ENCODE peak calls at places on chromosome 21, in six cellular contexts. C is uterus, B is cardiac fibroblast, I is B cell, G is foreskin fibroblast, N is glutamatergic neuron. X is an unnamed sample.

GRCh38 chr21:42570841-42571387 is 57.3 kb downstream of the SLC37A1 start:
- DNase-seq in B (no peak), N (peak), G (no peak), I (no peak), C (peak), X (no peak)

GRCh38 chr21:44761747-44762208 is 39.8 kb downstream of the UBE2G2 start:
- DNase-seq in C (no peak), I (no peak), N (no peak), B (no peak), G (no peak), X (no peak)

GRCh38 chr21:40053007-40053406 is 185.8 kb downstream of the PCP4 start:
- DNase-seq in I (no peak), G (no peak), B (no peak), C (peak), N (no peak), X (no peak)

GRCh38 chr21:15422761-15423160 is 307.0 kb upstream of the USP25 start:
- DNase-seq in I (no peak), N (no peak), B (peak), G (no peak), C (no peak), X (no peak)

GRCh38 chr21:28516996-28517592 is 475.6 kb downstream of the LTN1 start:
- DNase-seq in B (peak), N (peak), I (peak), G (peak), C (peak), X (no peak)

GRCh38 chr21:42840411-42841155 is 38.8 kb downstream of the WDR4 start:
- DNase-seq in B (no peak), C (peak), I (peak), N (no peak), G (no peak), X (peak)

GRCh38 chr21:34029724-34030528 is 43.5 kb upstream of the MRPS6 start:
- DNase-seq in B (peak), G (peak), C (peak), I (no peak), N (peak), X (no peak)

GRCh38 chr21:39867198-39867650 is at the start of gene PCP4:
- DNase-seq in N (peak), I (no peak), G (peak), B (peak), C (peak), X (peak)

GRCh38 chr21:29005696-29006095 is 13.0 kb upstream of the LTN1 start:
- DNase-seq in I (no peak), C (no peak), G (peak), N (no peak), B (no peak), X (no peak)

GRCh38 chr21:35840197-35840799 is 220.0 kb downstream of the SETD4 start:
- DNase-seq in I (peak), C (peak), N (peak), G (peak), B (peak), X (no peak)

GRCh38 chr21:17200250-17200649 is 312.6 kb upstream of the CXADR start:
- DNase-seq in I (no peak), N (no peak), B (no peak), C (no peak), G (no peak), X (no peak)

GRCh38 chr21:44322621-44323325 is 16.4 kb downstream of the CFAP410 start:
- DNase-seq in C (no peak), I (no peak), B (no peak), N (no peak), G (no peak), X (no peak)

GRCh38 chr21:31710586-31710985 is 21.3 kb downstream of the SCAF4 start:
- DNase-seq in I (no peak), C (no peak), G (peak), B (peak), N (no peak), X (no peak)

GRCh38 chr21:29870814-29871213 is 69.0 kb downstream of the GRIK1 start:
- DNase-seq in G (no peak), I (no peak), C (no peak), B (no peak), N (no peak), X (no peak)

GRCh38 chr21:43758132-43758619 is 17.9 kb downstream of the CSTB start:
- DNase-seq in G (peak), B (peak), N (peak), C (peak), I (no peak), X (no peak)

GRCh38 chr21:17612023-17612564 is 607 bp downstream of the BTG3 start:
- DNase-seq in I (no peak), N (peak), C (peak), B (peak), G (peak), X (peak)

GRCh38 chr21:42424848-42425602 is 21.3 kb downstream of the UBASH3A start:
- DNase-seq in G (no peak), I (peak), B (no peak), N (no peak), C (no peak), X (no peak)

GRCh38 chr21:16532841-16533240 is 803.1 kb downstream of the USP25 start:
- DNase-seq in G (peak), I (no peak), B (peak), N (no peak), C (no peak), X (no peak)

DNA sequence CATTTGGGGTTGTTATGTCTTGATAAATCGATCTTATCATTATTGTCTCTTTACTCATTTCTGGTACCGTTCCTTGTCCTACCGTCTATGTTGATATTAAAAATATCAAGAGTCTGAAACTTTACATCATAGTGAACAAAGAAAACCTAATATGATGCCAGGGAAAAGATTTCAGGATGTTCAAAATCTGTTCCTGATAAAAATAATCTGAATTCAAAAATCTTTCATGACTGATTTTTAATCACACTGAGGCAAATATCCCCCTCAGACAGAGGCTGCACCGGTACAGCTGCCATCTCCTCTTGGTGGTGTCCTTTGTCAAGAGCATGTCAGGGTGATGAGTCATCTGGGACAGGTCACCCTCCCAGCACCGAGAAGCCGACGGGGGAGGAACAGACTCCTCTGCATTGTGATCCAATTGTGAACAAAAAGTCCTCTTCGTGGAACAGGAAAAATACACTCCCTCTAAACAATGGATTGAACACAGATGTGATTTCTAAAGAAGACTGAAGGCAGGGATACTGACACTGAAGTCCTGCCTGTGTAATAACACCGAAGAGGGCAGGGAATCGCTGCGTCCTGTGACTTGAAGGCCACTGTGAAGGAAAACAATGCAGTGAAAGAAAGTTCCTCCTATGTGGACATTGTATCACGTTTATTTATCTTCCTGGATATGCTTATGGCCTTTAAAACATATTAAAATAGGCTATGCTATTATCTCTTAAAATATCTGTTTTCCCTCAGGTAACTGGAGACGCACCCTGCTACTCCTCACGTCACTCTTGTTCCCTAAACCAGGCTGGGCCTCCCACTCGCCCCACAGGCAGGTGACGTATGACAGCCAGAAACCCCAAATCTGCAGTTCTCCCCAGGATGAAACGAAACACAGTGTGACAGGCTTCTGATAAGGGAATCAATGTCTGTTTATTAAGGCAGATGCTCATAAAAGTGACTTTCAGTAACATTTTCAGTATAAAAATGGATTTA is 4.3 kb upstream of the SPATC1L start:
- DNase-seq in C (peak), I (peak), G (peak), B (peak), N (no peak), X (peak)
- TF ChIP-seq CTCF in C (no peak), I (no peak), G (no peak), B (no peak), N (no peak), X (no peak)

DNA sequence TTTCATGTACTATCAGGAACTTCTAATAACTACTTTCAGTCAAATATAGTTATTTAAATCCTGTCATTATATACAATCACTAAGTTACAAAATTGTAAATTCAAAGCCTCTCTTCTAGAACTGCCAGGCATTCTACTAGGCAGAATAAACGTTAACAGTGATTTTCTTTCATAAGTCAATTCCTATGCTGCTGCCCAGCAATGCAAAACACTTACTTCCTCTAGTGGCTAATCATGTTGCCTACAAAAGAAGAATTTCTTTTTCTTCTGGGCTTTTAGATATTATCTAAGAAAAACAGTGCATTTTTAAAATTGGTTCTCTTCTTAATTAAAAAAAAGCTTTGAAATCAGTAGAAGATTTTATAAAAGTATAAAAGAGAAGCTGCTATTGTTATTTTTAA is 509.8 kb upstream of the ADAMTS5 start:
- DNase-seq in C (no peak), B (peak), N (no peak), G (peak), I (no peak), X (no peak)
- TF ChIP-seq CTCF in C (peak), B (peak), N (no peak), G (peak), I (no peak), X (no peak)

DNA sequence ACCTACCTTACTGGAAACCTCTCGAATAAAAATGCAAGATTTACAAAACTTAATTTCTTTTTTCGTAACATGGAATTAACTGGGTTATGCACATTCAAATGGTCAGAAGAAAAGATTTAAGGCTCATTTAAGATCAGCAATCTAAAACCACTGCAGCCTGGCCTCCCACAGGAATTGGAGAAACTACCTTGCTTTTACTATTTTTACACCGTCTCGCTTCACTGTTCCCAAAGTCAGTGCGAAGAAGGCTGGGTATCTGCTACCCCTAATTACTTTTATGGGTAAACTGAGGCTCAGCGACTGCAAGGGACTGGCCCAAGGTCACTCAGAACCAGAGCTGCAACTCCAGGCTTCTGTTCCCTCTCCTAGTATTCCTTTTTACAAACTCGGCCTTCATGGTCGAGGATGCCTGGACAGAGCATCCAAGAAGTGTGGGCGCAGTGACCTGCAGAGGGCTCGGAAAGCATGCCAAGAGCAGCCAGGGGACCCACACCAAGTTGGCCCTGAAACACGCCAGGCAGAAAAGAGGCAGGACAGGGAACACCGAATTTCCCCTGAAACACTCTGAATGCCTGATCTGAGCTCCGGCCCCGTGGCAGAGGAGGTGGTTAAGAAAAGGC is 931 bp downstream of the PAXBP1 start:
- DNase-seq in G (peak), B (peak), C (no peak), I (peak), N (no peak), X (no peak)
- TF ChIP-seq CTCF in G (no peak), B (no peak), C (no peak), I (no peak), N (no peak), X (no peak)

GRCh38 chr21:36929622-36930021 is 36.8 kb downstream of the HLCS start:
- DNase-seq in C (no peak), G (peak), I (no peak), N (no peak), B (no peak), X (no peak)
- TF ChIP-seq CTCF in C (no peak), G (peak), I (no peak), N (no peak), B (no peak), X (no peak)

DNA sequence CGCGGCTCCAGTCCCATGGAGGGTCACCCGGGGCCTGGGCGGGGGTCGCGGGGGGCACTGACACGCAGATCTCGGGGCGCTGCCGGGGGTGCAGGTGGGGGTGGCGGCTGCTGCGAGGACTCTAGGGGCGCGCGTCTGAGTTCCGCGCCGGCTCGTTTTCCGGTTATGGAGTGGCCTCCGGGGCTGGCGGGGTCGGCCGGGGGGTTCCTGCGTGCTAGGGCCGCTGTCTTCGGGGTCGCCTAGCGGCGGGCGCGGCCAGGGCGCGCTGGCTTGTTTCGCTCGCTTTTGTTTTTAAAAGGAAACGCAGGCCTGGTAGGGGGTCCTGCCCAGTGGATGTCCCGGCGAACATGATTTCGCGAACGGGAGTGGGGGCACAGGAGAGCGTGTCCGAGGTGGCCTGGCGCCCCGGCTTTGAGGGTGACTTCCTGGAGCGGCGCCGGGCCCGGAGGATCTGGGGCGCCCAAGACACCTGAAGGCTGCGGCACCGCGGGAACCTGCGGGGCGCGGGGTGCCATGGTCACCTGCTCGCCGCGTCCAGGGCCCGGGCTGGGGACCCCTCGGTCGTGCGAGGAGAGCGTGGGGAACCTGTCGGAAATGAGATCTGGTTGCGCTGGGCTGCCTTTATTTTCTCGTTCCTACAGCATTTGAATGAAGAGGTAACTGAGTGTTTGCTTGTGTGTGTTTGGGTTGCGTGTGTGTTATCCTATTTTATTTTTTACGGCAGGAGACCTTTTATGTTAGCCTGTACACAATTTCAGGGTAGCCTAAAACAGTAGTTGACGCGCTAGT is 618 bp downstream of the ETS2 start:
- DNase-seq in C (no peak), N (peak), B (no peak), G (peak), I (peak), X (no peak)
- TF ChIP-seq CTCF in C (no peak), N (peak), B (no peak), G (no peak), I (no peak), X (no peak)

GRCh38 chr21:26460621-26461020 is 112.5 kb downstream of the CYYR1 start:
- DNase-seq in B (no peak), I (no peak), G (no peak), N (no peak), C (no peak), X (no peak)
- TF ChIP-seq CTCF in B (no peak), I (no peak), G (no peak), N (no peak), C (no peak), X (no peak)

X was measured in omental fat pad.